ENCODE peak calls at places on chromosomes 12 and 14, in seven cellular contexts. C is NCI-H446 treated with DMSO at 0.1 percent for 48 hours; H is HFFc6; X is effector memory CD8-positive, alpha-beta T cell; D is C1 segment of cervical spinal cord; R is CD8-positive, alpha-beta T cell; O is activated CD4-positive, alpha-beta T cell treated with anti-CD3 and anti-CD28 coated beads, Interleukin-2, amount 50 U/mL, for 4 hours. U is an unnamed sample.

GRCh38 chr14:62443796-62444195 is 601.5 kb downstream of the KCNH5 start:
- DNase-seq in X (no peak), D (no peak), R (no peak), O (no peak), H (peak; percentile 1), C (no peak), U (no peak)

GRCh38 chr14:100340454-100340813 is 17.3 kb downstream of the SLC25A47 start:
- DNase-seq in O (no peak), H (no peak), C (no peak), R (no peak), X (no peak), D (no peak), U (no peak)

GRCh38 chr14:76720382-76720813 is 40.9 kb upstream of the VASH1 start:
- DNase-seq in O (no peak), C (no peak), X (no peak), H (no peak), D (peak; percentile 14), R (no peak), U (peak; percentile 5)

GRCh38 chr14:101639257-101639833 is 78.0 kb downstream of the DIO3 start:
- DNase-seq in H (no peak), C (no peak), O (no peak), D (no peak), R (no peak), X (no peak), U (no peak)

GRCh38 chr14:53355581-53356112 is 202.5 kb upstream of the DDHD1 start:
- DNase-seq in O (no peak), D (no peak), H (peak; percentile 15), X (no peak), C (peak; percentile 22), R (no peak), U (no peak)

GRCh38 chr14:77143071-77143470 is 1.5 kb upstream of the ZDHHC22 start:
- DNase-seq in C (no peak), H (no peak), X (no peak), D (no peak), O (no peak), R (no peak), U (peak; percentile 19)

GRCh38 chr12:71214511-71215285 is 56.9 kb upstream of the TSPAN8 start:
- DNase-seq in R (no peak), O (no peak), H (no peak), X (no peak), D (no peak), C (no peak), U (no peak)

GRCh38 chr12:90910958-90911357 is 44.0 kb downstream of the CCER1 start:
- DNase-seq in X (no peak), H (no peak), C (no peak), R (no peak), D (no peak), O (no peak), U (no peak)

GRCh38 chr14:104120281-104120741 is 18.1 kb upstream of the KIF26A start:
- DNase-seq in X (no peak), C (no peak), D (no peak), H (no peak), O (no peak), R (no peak), U (no peak)

GRCh38 chr12:124927325-124928094 is 13.1 kb upstream of the UBC start:
- DNase-seq in X (peak; percentile 92), R (peak; percentile 96), C (no peak), O (peak; percentile 93), D (no peak), H (peak; percentile 76), U (no peak)

GRCh38 chr12:76952995-76953394 is 74.2 kb upstream of the CSRP2 start:
- DNase-seq in R (no peak), D (no peak), O (no peak), H (no peak), X (no peak), C (no peak), U (no peak)

GRCh38 chr12:64806593-64806992 is 17.9 kb upstream of the TBC1D30 start:
- DNase-seq in X (no peak), D (no peak), H (peak; percentile 17), C (peak; percentile 45), R (no peak), O (no peak), U (no peak)

GRCh38 chr14:96307434-96307833 is 51.4 kb downstream of the BDKRB1 start:
- DNase-seq in X (no peak), D (no peak), R (no peak), H (no peak), O (no peak), C (no peak), U (no peak)

U was measured in amygdala.